ENCODE peak calls at places on chromosomes 2 and 18, in four cellular contexts. U is GM04504; I is CD4-positive, alpha-beta T cell; P is H54. Q is an unnamed sample.

GRCh38 chr2:240141736-240142135 is 1.3 kb upstream of the OTOS start:
- DNase-seq in U (no peak), I (no peak), P (no peak), Q (no peak)

GRCh38 chr2:122681626-122682025 is 926.2 kb downstream of the TSN start:
- DNase-seq in U (no peak), I (no peak), P (no peak), Q (no peak)

GRCh38 chr2:142020368-142020767 is 110.4 kb downstream of the LRP1B start:
- DNase-seq in U (no peak), P (no peak), I (no peak), Q (no peak)

GRCh38 chr18:59265246-59266018 is 7.8 kb downstream of the RAX start:
- DNase-seq in I (no peak), P (no peak), U (no peak), Q (no peak)

GRCh38 chr2:147222506-147222905 is 622.3 kb upstream of the ACVR2A start:
- DNase-seq in I (no peak), U (no peak), P (no peak), Q (no peak)

GRCh38 chr2:187408926-187409325 is 39.1 kb downstream of the CALCRL start:
- DNase-seq in I (no peak), P (no peak), U (no peak), Q (no peak)

GRCh38 chr18:68035709-68036522 is 519.4 kb upstream of the DSEL start:
- DNase-seq in U (no peak), P (no peak), I (no peak), Q (no peak)

GRCh38 chr2:27721335-27721734 is 50.2 kb upstream of the MRPL33 start:
- DNase-seq in U (no peak), I (no peak), P (peak), Q (no peak)

GRCh38 chr2:53021285-53021684 is 746.3 kb upstream of the CHAC2 start:
- DNase-seq in U (peak), P (no peak), I (no peak), Q (no peak)

GRCh38 chr2:171159326-171160118 is 1.2 kb downstream of the TLK1 start:
- DNase-seq in U (peak), P (peak), I (peak), Q (peak)

GRCh38 chr2:150234787-150235512 is 252.5 kb downstream of the RND3 start:
- DNase-seq in I (no peak), U (peak), P (peak), Q (no peak)

GRCh38 chr2:101597347-101597944 is 100.1 kb upstream of the MAP4K4 start:
- DNase-seq in I (no peak), P (no peak), U (peak), Q (no peak)

GRCh38 chr2:201779996-201780673 is 598 bp downstream of the ALS2 start:
- DNase-seq in U (no peak), P (no peak), I (peak), Q (no peak)

GRCh38 chr2:61368687-61369665 is 101.9 kb downstream of the USP34 start:
- DNase-seq in U (no peak), I (no peak), P (no peak), Q (no peak)

GRCh38 chr18:8324343-8325065 is 284.7 kb upstream of the RAB12 start:
- DNase-seq in U (no peak), I (no peak), P (no peak), Q (no peak)

GRCh38 chr2:127740665-127741287 is 39.5 kb downstream of the SFT2D3 start:
- DNase-seq in U (no peak), P (no peak), I (no peak), Q (no peak)

GRCh38 chr2:222864296-222864695 is 3.5 kb downstream of the ACSL3 start:
- DNase-seq in I (no peak), U (no peak), P (peak), Q (no peak)